ENCODE peak calls at places on chromosome 3, in eight cellular contexts. One of them, this sample, is unnamed.

GRCh38 chr3:180102134-180102533 is 65.4 kb upstream of the PEX5L start:
- DNase-seq in stomach: no peak
- DNase-seq in astrocyte of the spinal cord: no peak
- DNase-seq in fibroblast of pulmonary artery: no peak
- DNase-seq in A549: no peak
- DNase-seq in Peyer's patch: no peak
- DNase-seq in psoas muscle: no peak
- DNase-seq in tibial artery: no peak
- DNase-seq in this sample: no peak

GRCh38 chr3:42114130-42114529 is 23.0 kb downstream of the TRAK1 start:
- DNase-seq in tibial artery: no peak
- DNase-seq in psoas muscle: no peak
- DNase-seq in Peyer's patch: no peak
- DNase-seq in fibroblast of pulmonary artery: no peak
- DNase-seq in stomach: no peak
- DNase-seq in A549: no peak
- DNase-seq in astrocyte of the spinal cord: no peak
- DNase-seq in this sample: no peak

GRCh38 chr3:54960066-54960465 is 32.2 kb upstream of the LRTM1 start:
- DNase-seq in psoas muscle: no peak
- DNase-seq in stomach: no peak
- DNase-seq in astrocyte of the spinal cord: peak
- DNase-seq in tibial artery: no peak
- DNase-seq in Peyer's patch: no peak
- DNase-seq in fibroblast of pulmonary artery: no peak
- DNase-seq in A549: no peak
- DNase-seq in this sample: no peak

GRCh38 chr3:170680593-170680992 is 94.7 kb upstream of the SLC7A14 start:
- DNase-seq in astrocyte of the spinal cord: no peak
- DNase-seq in A549: no peak
- DNase-seq in psoas muscle: no peak
- DNase-seq in tibial artery: no peak
- DNase-seq in stomach: no peak
- DNase-seq in fibroblast of pulmonary artery: no peak
- DNase-seq in Peyer's patch: no peak
- DNase-seq in this sample: no peak

GRCh38 chr3:138389841-138390581 is 41.6 kb downstream of the MRAS start:
- DNase-seq in stomach: no peak
- DNase-seq in psoas muscle: peak
- DNase-seq in fibroblast of pulmonary artery: peak
- DNase-seq in A549: peak
- DNase-seq in tibial artery: no peak
- DNase-seq in Peyer's patch: no peak
- DNase-seq in astrocyte of the spinal cord: peak
- DNase-seq in this sample: no peak

GRCh38 chr3:117630885-117631284 is 921.3 kb downstream of the TUSC7 start:
- DNase-seq in Peyer's patch: no peak
- DNase-seq in tibial artery: no peak
- DNase-seq in astrocyte of the spinal cord: peak
- DNase-seq in A549: no peak
- DNase-seq in stomach: no peak
- DNase-seq in psoas muscle: no peak
- DNase-seq in fibroblast of pulmonary artery: no peak
- DNase-seq in this sample: no peak

GRCh38 chr3:87033205-87033604 is 42.3 kb upstream of the VGLL3 start:
- DNase-seq in A549: no peak
- DNase-seq in Peyer's patch: no peak
- DNase-seq in fibroblast of pulmonary artery: no peak
- DNase-seq in psoas muscle: no peak
- DNase-seq in tibial artery: no peak
- DNase-seq in stomach: no peak
- DNase-seq in astrocyte of the spinal cord: no peak
- DNase-seq in this sample: no peak

GRCh38 chr3:120450261-120450913 is 405 bp downstream of the FSTL1 start:
- DNase-seq in astrocyte of the spinal cord: peak
- DNase-seq in A549: peak
- DNase-seq in fibroblast of pulmonary artery: peak
- DNase-seq in tibial artery: peak
- DNase-seq in Peyer's patch: peak
- DNase-seq in psoas muscle: peak
- DNase-seq in stomach: peak
- DNase-seq in this sample: no peak

GRCh38 chr3:15637131-15637951 is 35.8 kb downstream of the BTD start:
- DNase-seq in astrocyte of the spinal cord: peak
- DNase-seq in psoas muscle: no peak
- DNase-seq in tibial artery: no peak
- DNase-seq in fibroblast of pulmonary artery: no peak
- DNase-seq in stomach: no peak
- DNase-seq in Peyer's patch: no peak
- DNase-seq in A549: no peak
- DNase-seq in this sample: no peak

GRCh38 chr3:181265750-181266333 is 276.3 kb upstream of the DNAJC19 start:
- DNase-seq in astrocyte of the spinal cord: peak
- DNase-seq in psoas muscle: no peak
- DNase-seq in tibial artery: no peak
- DNase-seq in fibroblast of pulmonary artery: no peak
- DNase-seq in A549: no peak
- DNase-seq in Peyer's patch: no peak
- DNase-seq in stomach: no peak
- DNase-seq in this sample: no peak

GRCh38 chr3:131794766-131795381 is 239.9 kb downstream of the CPNE4 start:
- DNase-seq in psoas muscle: no peak
- DNase-seq in stomach: no peak
- DNase-seq in astrocyte of the spinal cord: peak
- DNase-seq in tibial artery: no peak
- DNase-seq in fibroblast of pulmonary artery: peak
- DNase-seq in A549: peak
- DNase-seq in Peyer's patch: no peak
- DNase-seq in this sample: peak

GRCh38 chr3:13281657-13282527 is 138.2 kb downstream of the NUP210 start:
- DNase-seq in Peyer's patch: peak
- DNase-seq in psoas muscle: peak
- DNase-seq in astrocyte of the spinal cord: no peak
- DNase-seq in stomach: no peak
- DNase-seq in tibial artery: peak
- DNase-seq in fibroblast of pulmonary artery: no peak
- DNase-seq in A549: peak
- DNase-seq in this sample: no peak

GRCh38 chr3:13283877-13284264 is 136.3 kb downstream of the NUP210 start:
- DNase-seq in tibial artery: no peak
- DNase-seq in Peyer's patch: no peak
- DNase-seq in fibroblast of pulmonary artery: no peak
- DNase-seq in A549: no peak
- DNase-seq in psoas muscle: no peak
- DNase-seq in stomach: no peak
- DNase-seq in astrocyte of the spinal cord: no peak
- DNase-seq in this sample: no peak

GRCh38 chr3:13282986-13283876 is 136.9 kb downstream of the NUP210 start:
- DNase-seq in stomach: no peak
- DNase-seq in astrocyte of the spinal cord: no peak
- DNase-seq in psoas muscle: peak
- DNase-seq in tibial artery: no peak
- DNase-seq in Peyer's patch: peak
- DNase-seq in fibroblast of pulmonary artery: no peak
- DNase-seq in A549: peak
- DNase-seq in this sample: no peak

GRCh38 chr3:13280856-13281656 is 139.1 kb downstream of the NUP210 start:
- DNase-seq in A549: no peak
- DNase-seq in stomach: no peak
- DNase-seq in astrocyte of the spinal cord: no peak
- DNase-seq in Peyer's patch: peak
- DNase-seq in fibroblast of pulmonary artery: no peak
- DNase-seq in psoas muscle: peak
- DNase-seq in tibial artery: no peak
- DNase-seq in this sample: no peak

GRCh38 chr3:13282528-13282985 is 137.6 kb downstream of the NUP210 start:
- DNase-seq in A549: no peak
- DNase-seq in fibroblast of pulmonary artery: no peak
- DNase-seq in astrocyte of the spinal cord: no peak
- DNase-seq in stomach: no peak
- DNase-seq in psoas muscle: peak
- DNase-seq in Peyer's patch: peak
- DNase-seq in tibial artery: no peak
- DNase-seq in this sample: no peak
- H3K4me3 ChIP-seq in A549: peak
- H3K4me3 ChIP-seq in fibroblast of pulmonary artery: no peak
- H3K4me3 ChIP-seq in astrocyte of the spinal cord: no peak
- H3K4me3 ChIP-seq in stomach: peak
- H3K4me3 ChIP-seq in psoas muscle: peak
- H3K4me3 ChIP-seq in Peyer's patch: peak
- H3K4me3 ChIP-seq in tibial artery: peak
- H3K4me3 ChIP-seq in this sample: no peak

GRCh38 chr3:134867277-134867676 is 72.2 kb downstream of the EPHB1 start:
- DNase-seq in Peyer's patch: no peak
- DNase-seq in psoas muscle: no peak
- DNase-seq in fibroblast of pulmonary artery: no peak
- DNase-seq in tibial artery: no peak
- DNase-seq in astrocyte of the spinal cord: no peak
- DNase-seq in stomach: no peak
- DNase-seq in A549: no peak
- DNase-seq in this sample: no peak
- H3K4me3 ChIP-seq in Peyer's patch: no peak
- H3K4me3 ChIP-seq in psoas muscle: no peak
- H3K4me3 ChIP-seq in fibroblast of pulmonary artery: no peak
- H3K4me3 ChIP-seq in tibial artery: no peak
- H3K4me3 ChIP-seq in astrocyte of the spinal cord: no peak
- H3K4me3 ChIP-seq in stomach: no peak
- H3K4me3 ChIP-seq in A549: no peak
- H3K4me3 ChIP-seq in this sample: no peak

GRCh38 chr3:176916777-176917176 is 280.5 kb downstream of the TBL1XR1 start:
- DNase-seq in stomach: peak
- DNase-seq in astrocyte of the spinal cord: no peak
- DNase-seq in psoas muscle: no peak
- DNase-seq in A549: no peak
- DNase-seq in fibroblast of pulmonary artery: no peak
- DNase-seq in Peyer's patch: no peak
- DNase-seq in tibial artery: no peak
- DNase-seq in this sample: peak

GRCh38 chr3:176914764-176915163 is 282.5 kb downstream of the TBL1XR1 start:
- DNase-seq in tibial artery: no peak
- DNase-seq in stomach: no peak
- DNase-seq in psoas muscle: no peak
- DNase-seq in astrocyte of the spinal cord: no peak
- DNase-seq in Peyer's patch: no peak
- DNase-seq in fibroblast of pulmonary artery: peak
- DNase-seq in A549: no peak
- DNase-seq in this sample: no peak

GRCh38 chr3:176920806-176921205 is 276.5 kb downstream of the TBL1XR1 start:
- DNase-seq in stomach: no peak
- DNase-seq in psoas muscle: no peak
- DNase-seq in fibroblast of pulmonary artery: no peak
- DNase-seq in A549: no peak
- DNase-seq in Peyer's patch: no peak
- DNase-seq in tibial artery: no peak
- DNase-seq in astrocyte of the spinal cord: peak
- DNase-seq in this sample: peak

GRCh38 chr3:176926034-176926433 is 271.2 kb downstream of the TBL1XR1 start:
- DNase-seq in psoas muscle: no peak
- DNase-seq in A549: no peak
- DNase-seq in tibial artery: no peak
- DNase-seq in Peyer's patch: no peak
- DNase-seq in astrocyte of the spinal cord: no peak
- DNase-seq in stomach: no peak
- DNase-seq in fibroblast of pulmonary artery: no peak
- DNase-seq in this sample: no peak

DNA sequence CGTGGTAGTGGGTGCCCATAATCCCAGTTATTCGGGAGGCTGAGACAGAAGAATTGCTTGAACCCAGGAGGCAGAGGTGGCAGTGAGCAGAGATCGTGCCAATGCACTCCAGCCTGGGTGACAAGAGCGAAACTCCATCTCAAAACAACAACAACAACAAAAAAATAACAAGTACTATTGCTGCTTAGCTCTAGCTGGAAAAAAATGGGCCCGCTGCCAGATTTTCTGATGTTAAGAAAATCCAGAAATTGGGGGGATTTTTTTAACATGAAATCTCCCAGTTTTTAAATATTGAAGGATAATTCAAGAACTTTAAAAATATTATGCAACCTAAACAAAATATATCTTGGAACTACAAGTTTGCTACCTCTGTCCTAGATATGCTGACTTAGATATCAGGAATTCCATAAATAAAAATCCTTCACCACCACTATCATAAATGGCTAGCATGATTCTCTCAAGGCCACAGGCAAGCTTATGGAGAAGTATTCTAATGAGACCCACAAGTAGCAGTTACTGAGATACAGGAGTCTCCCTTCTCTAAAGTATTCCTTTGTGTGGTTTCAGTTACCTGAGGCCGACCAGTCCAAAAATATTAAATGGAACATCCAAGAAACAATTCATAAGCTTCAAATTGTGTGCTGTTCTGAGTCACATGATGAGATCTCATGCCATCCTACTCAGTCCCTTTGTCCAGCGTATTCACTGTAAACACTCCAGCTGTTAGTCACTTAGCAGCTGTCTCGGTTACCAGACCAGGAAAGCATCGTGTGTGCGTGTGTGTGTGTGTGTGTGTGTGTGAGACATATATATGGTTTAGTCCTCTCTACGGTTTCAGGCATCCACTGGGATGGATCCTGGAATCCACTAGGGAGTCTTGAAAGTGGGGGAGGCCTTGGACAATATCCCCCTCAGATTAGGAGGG is 277.2 kb downstream of the TBL1XR1 start:
- DNase-seq in tibial artery: no peak
- DNase-seq in Peyer's patch: no peak
- DNase-seq in A549: no peak
- DNase-seq in psoas muscle: no peak
- DNase-seq in stomach: no peak
- DNase-seq in fibroblast of pulmonary artery: peak
- DNase-seq in astrocyte of the spinal cord: peak
- DNase-seq in this sample: no peak
- H3K4me3 ChIP-seq in tibial artery: no peak
- H3K4me3 ChIP-seq in Peyer's patch: no peak
- H3K4me3 ChIP-seq in A549: no peak
- H3K4me3 ChIP-seq in psoas muscle: no peak
- H3K4me3 ChIP-seq in stomach: no peak
- H3K4me3 ChIP-seq in fibroblast of pulmonary artery: no peak
- H3K4me3 ChIP-seq in astrocyte of the spinal cord: no peak
- H3K4me3 ChIP-seq in this sample: no peak

DNA sequence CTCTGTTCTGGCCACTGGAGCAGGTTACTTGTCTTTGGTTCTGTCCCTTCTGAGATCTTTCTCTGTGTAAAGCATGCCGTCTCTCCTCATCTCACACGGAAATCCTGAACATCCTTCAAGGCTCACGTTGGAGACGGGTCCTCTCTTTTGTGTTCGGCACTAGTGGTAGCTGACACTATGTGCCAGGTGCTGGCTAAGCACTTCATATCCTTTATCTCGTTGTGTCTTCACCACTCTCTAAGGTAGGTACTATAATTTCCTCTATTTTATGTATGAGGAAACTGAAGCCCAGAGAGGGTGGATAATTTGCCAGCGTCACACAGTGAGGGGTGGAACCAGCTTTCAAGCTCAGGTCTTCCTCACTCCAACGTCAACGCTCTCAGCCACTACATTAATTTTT is 1.2 kb downstream of the IFT122 start:
- DNase-seq in A549: no peak
- DNase-seq in stomach: no peak
- DNase-seq in psoas muscle: no peak
- DNase-seq in fibroblast of pulmonary artery: no peak
- DNase-seq in astrocyte of the spinal cord: no peak
- DNase-seq in Peyer's patch: no peak
- DNase-seq in tibial artery: no peak
- DNase-seq in this sample: no peak
- H3K4me3 ChIP-seq in A549: peak
- H3K4me3 ChIP-seq in stomach: peak
- H3K4me3 ChIP-seq in psoas muscle: peak
- H3K4me3 ChIP-seq in fibroblast of pulmonary artery: peak
- H3K4me3 ChIP-seq in astrocyte of the spinal cord: peak
- H3K4me3 ChIP-seq in Peyer's patch: no peak
- H3K4me3 ChIP-seq in tibial artery: peak
- H3K4me3 ChIP-seq in this sample: peak

This sample was measured in LNCaP clone FGC.